ENCODE peak calls at places on chromosomes 2 and 18, in seven cellular contexts. S is CD8-positive, alpha-beta T cell; N is CD4-positive, alpha-beta memory T cell; E is CD8-positive, alpha-beta memory T cell; B is H7; M is upper lobe of left lung; V is upper lobe of right lung. Q is an unnamed sample. For H3K27me3, the result is how much of the 10 kb centered on the place peaks cover.

GRCh38 chr18:63126134-63127067 is 193.2 kb downstream of the BCL2 start:
- DNase-seq in S (no peak), N (no peak), E (no peak), B (no peak), M (no peak), V (no peak), Q (no peak)

GRCh38 chr2:204407209-204408070 is 137.8 kb upstream of the PARD3B start:
- DNase-seq in S (no peak), N (no peak), E (no peak), B (no peak), M (no peak), V (no peak), Q (no peak)

GRCh38 chr18:61545281-61546245 is 212.3 kb downstream of the CDH20 start:
- DNase-seq in S (no peak), N (no peak), E (no peak), B (no peak), M (no peak), V (no peak), Q (no peak)

GRCh38 chr2:208643145-208643544 is 236.6 kb downstream of the PTH2R start:
- DNase-seq in S (no peak), N (no peak), E (no peak), B (no peak), M (no peak), V (no peak), Q (no peak)

GRCh38 chr18:463442-464310 is 36.8 kb downstream of the COLEC12 start:
- DNase-seq in S (no peak), N (no peak), E (no peak), B (no peak), M (peak), V (peak), Q (no peak)

GRCh38 chr2:63440612-63441011 is 147.7 kb downstream of the WDPCP start:
- DNase-seq in S (no peak), N (no peak), E (no peak), B (no peak), M (no peak), V (no peak), Q (no peak)

GRCh38 chr2:35160871-35161270 is 1194.7 kb upstream of the CRIM1 start:
- DNase-seq in S (no peak), N (no peak), E (no peak), B (no peak), M (no peak), V (no peak), Q (no peak)

GRCh38 chr2:154452906-154453493 is 245.5 kb upstream of the KCNJ3 start:
- DNase-seq in S (no peak), N (no peak), E (no peak), B (no peak), M (no peak), V (no peak), Q (no peak)

GRCh38 chr2:106960633-106961205 is 74.8 kb upstream of the ST6GAL2 start:
- DNase-seq in S (no peak), N (no peak), E (no peak), B (no peak), M (no peak), V (no peak), Q (no peak)

GRCh38 chr2:231330311-231330710 is 65.2 kb upstream of the B3GNT7 start:
- DNase-seq in S (no peak), N (no peak), E (no peak), B (no peak), M (no peak), V (no peak), Q (no peak)

GRCh38 chr2:76821731-76822130 is 700.4 kb downstream of the LRRTM4 start:
- DNase-seq in S (no peak), N (no peak), E (no peak), B (no peak), M (no peak), V (no peak), Q (no peak)

GRCh38 chr2:173355132-173355865 is 627 bp downstream of the CDCA7 start:
- DNase-seq in S (peak), N (no peak), E (no peak), B (peak), M (peak), V (peak), Q (no peak)

GRCh38 chr2:6917761-6918421 is 679 bp downstream of the RNF144A start:
- DNase-seq in S (no peak), N (no peak), E (no peak), B (no peak), M (no peak), V (peak), Q (no peak)

GRCh38 chr2:65316072-65316471 is 88.4 kb downstream of the ACTR2 start:
- DNase-seq in S (no peak), N (no peak), E (no peak), B (no peak), M (no peak), V (no peak), Q (peak)

GRCh38 chr2:206936456-206937222 is 2.7 kb upstream of the CPO start:
- DNase-seq in S (no peak), N (no peak), E (no peak), B (no peak), M (no peak), V (no peak), Q (no peak)

GRCh38 chr18:26710460-26711096 is 154.9 kb downstream of the AQP4 start:
- DNase-seq in S (no peak), N (no peak), E (no peak), B (no peak), M (no peak), V (no peak), Q (no peak)

GRCh38 chr2:187499941-187500532 is 52.0 kb upstream of the CALCRL start:
- DNase-seq in S (peak), N (no peak), E (no peak), B (peak), M (peak), V (no peak), Q (no peak)

GRCh38 chr18:48688961-48689360 is 150.1 kb downstream of the CTIF start:
- DNase-seq in S (no peak), N (no peak), E (no peak), B (peak), M (no peak), V (no peak), Q (no peak)

GRCh38 chr2:241157841-241158545 is 7.7 kb downstream of the PPP1R7 start:
- DNase-seq in S (no peak), N (no peak), E (no peak), B (no peak), M (no peak), V (no peak), Q (no peak)

GRCh38 chr2:219368690-219369108 is 19.0 kb downstream of the DNPEP start:
- DNase-seq in S (no peak), N (no peak), E (no peak), B (no peak), M (no peak), V (no peak), Q (no peak)

GRCh38 chr2:15588329-15588919 is 3.2 kb upstream of the DDX1 start:
- DNase-seq in S (no peak), N (no peak), E (no peak), B (peak), M (peak), V (no peak), Q (no peak)

DNA sequence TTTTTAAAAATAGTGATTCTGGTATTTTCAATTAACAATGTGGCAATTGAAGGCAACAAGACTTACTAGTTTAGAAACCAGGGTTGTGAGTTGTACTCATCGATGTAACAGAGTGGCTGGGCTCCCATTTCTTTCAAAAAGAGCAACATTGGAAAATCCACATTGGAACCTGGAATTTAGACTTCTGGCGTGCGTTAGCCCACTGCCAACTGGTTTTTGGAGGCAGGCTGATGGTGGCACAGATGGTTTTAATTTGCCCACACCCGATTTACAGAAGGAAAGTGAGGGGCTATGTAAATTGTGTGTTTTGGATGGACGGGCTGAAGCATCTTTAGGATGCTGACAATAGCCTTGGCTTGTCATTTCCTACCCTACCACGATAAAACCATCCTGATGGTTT is 66.3 kb downstream of the TRPM8 start:
- DNase-seq in S (no peak), N (no peak), E (no peak), B (no peak), M (no peak), V (no peak), Q (no peak)
- H3K27me3 ChIP-seq in S (under half), N (under half), E (under half), B (under half), M (under half), V (under half), Q (under half)

GRCh38 chr2:120552079-120552478 is 183.6 kb upstream of the GLI2 start:
- DNase-seq in S (no peak), N (no peak), E (no peak), B (no peak), M (no peak), V (no peak), Q (no peak)
- H3K27me3 ChIP-seq in S (under half), N (under half), E (under half), B (under half), M (under half), V (under half), Q (under half)

GRCh38 chr2:172098650-172099471 is 3.8 kb downstream of the DLX2 start:
- DNase-seq in S (no peak), N (no peak), E (peak), B (peak), M (no peak), V (no peak), Q (no peak)
- H3K27me3 ChIP-seq in S (half or more), N (half or more), E (half or more), B (half or more), M (half or more), V (half or more), Q (under half)

DNA sequence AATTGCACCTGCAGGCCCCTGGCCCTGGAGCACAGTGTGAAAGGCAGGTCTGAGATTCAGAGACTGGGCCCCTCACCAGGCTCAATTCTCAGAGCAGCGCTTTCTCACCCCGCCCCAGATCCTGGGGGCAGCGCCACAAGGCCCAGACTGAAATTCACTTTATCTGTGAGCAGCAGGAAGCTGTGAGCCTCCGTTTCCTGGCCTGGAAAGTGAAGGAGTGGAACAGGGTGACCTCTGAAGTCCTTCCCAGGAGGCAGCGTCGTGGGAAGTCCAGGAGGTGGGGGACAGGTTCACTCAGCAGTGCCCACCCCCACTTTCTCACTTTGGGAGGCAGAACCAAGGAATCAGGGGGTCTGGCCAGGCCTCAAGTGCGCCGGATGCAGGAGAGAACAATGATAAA is 235.4 kb downstream of the NDUFA10 start:
- DNase-seq in S (no peak), N (no peak), E (no peak), B (no peak), M (peak), V (no peak), Q (no peak)
- H3K27me3 ChIP-seq in S (under half), N (under half), E (under half), B (under half), M (under half), V (under half), Q (under half)

GRCh38 chr2:26850565-26850964 is 2.6 kb downstream of the DPYSL5 start:
- DNase-seq in S (no peak), N (no peak), E (no peak), B (no peak), M (no peak), V (no peak), Q (no peak)
- H3K27me3 ChIP-seq in S (under half), N (under half), E (under half), B (half or more), M (under half), V (half or more), Q (half or more)

GRCh38 chr18:25349131-25349925 is 2.6 kb downstream of the ZNF521 start:
- DNase-seq in S (no peak), N (no peak), E (no peak), B (peak), M (no peak), V (peak), Q (no peak)
- H3K27me3 ChIP-seq in S (under half), N (under half), E (under half), B (half or more), M (under half), V (under half), Q (under half)

GRCh38 chr18:47247036-47247832 is 4.2 kb downstream of the SKOR2 start:
- DNase-seq in S (no peak), N (no peak), E (no peak), B (peak), M (no peak), V (no peak), Q (no peak)

GRCh38 chr18:47249602-47250001 is 1.9 kb downstream of the SKOR2 start:
- DNase-seq in S (no peak), N (no peak), E (no peak), B (no peak), M (no peak), V (no peak), Q (no peak)

GRCh38 chr18:47250415-47251046 is 929 bp downstream of the SKOR2 start:
- DNase-seq in S (no peak), N (no peak), E (no peak), B (peak), M (no peak), V (no peak), Q (no peak)

GRCh38 chr18:47247833-47248609 is 3.4 kb downstream of the SKOR2 start:
- DNase-seq in S (no peak), N (no peak), E (no peak), B (peak), M (no peak), V (no peak), Q (no peak)

GRCh38 chr18:47248610-47249343 is 2.7 kb downstream of the SKOR2 start:
- DNase-seq in S (no peak), N (no peak), E (no peak), B (peak), M (no peak), V (no peak), Q (no peak)
- H3K27me3 ChIP-seq in S (under half), N (under half), E (under half), B (half or more), M (half or more), V (half or more), Q (half or more)

DNA sequence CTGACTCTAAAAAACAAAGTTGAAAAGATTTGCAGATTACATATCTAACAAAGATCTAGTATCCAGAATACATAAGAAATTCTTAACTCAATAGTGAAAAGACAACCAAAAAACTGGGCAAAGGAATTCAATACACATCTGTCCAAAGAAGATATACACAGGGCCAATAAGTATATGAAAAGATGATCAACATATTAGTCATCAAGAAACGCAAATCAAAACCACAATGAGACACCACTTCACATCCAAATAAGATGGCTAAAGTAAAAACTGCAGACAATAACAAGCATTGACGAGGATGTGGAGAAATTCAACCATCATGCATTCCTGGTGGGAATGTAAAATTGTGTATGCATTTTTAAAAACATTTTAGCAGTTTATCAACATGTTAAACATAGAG is 256.0 kb downstream of the EIPR1 start:
- DNase-seq in S (no peak), N (no peak), E (no peak), B (no peak), M (no peak), V (no peak), Q (no peak)
- H3K27me3 ChIP-seq in S (under half), N (under half), E (under half), B (under half), M (under half), V (under half), Q (under half)

GRCh38 chr2:11597538-11598225 is 63.8 kb downstream of the GREB1 start:
- DNase-seq in S (no peak), N (no peak), E (no peak), B (no peak), M (no peak), V (no peak), Q (no peak)

GRCh38 chr2:11598228-11598731 is 64.4 kb downstream of the GREB1 start:
- DNase-seq in S (no peak), N (no peak), E (no peak), B (no peak), M (no peak), V (no peak), Q (no peak)

GRCh38 chr2:11596801-11597200 is 63.0 kb downstream of the GREB1 start:
- DNase-seq in S (no peak), N (no peak), E (no peak), B (no peak), M (no peak), V (no peak), Q (no peak)

DNA sequence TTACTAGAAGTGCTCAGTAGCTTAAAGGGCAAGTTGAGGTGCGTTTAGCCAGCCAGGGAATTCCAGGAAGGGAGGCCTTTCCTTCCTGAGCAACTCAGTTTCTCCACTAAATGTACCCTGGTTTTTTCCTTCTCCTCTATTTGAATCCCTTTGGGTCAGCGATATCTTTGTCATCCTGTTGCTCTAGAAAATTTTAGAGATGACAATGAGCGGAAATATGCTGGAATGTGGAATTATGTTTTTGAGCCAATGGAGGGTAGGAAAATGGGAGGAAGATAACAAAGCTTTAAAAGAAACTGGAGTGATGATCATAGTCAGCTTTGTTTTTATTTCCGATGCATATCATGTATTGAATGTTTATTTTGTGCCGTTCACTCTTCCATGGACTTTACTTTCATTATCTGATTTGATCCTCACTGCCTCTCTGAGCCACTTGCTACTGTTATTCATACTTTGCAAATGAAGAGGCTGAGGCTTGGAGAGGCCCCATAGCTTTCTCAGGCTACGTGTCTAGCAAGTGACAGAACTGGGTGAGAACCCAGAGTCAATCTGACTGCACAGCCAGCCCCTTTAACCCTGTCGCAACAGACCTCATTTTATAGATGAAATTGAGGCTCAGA is 67.3 kb downstream of the NTSR2 start:
- DNase-seq in S (no peak), N (no peak), E (no peak), B (no peak), M (no peak), V (no peak), Q (no peak)
- H3K27me3 ChIP-seq in S (under half), N (under half), E (under half), B (under half), M (under half), V (under half), Q (under half)

Q was measured in keratinocyte.